ENCODE peak calls at places on chromosome 5, in seven cellular contexts. H is A549, U is HCT116, W is HepG2, V is GM23338, F is GM12878, Q is K562. C is an unnamed sample.

GRCh38 chr5:59099270-59099994 is 516.6 kb downstream of the RAB3C start:
- DNase-seq in H (peak; percentile 73), U (no peak), W (peak; percentile 5), V (no peak), F (no peak), Q (no peak), C (no peak)

GRCh38 chr5:96993760-96994159 is 57.9 kb downstream of the LNPEP start:
- DNase-seq in H (no peak), U (no peak), W (no peak), V (no peak), F (no peak), Q (no peak), C (no peak)

GRCh38 chr5:141604318-141604717 is 14.5 kb downstream of the DIAPH1 start:
- DNase-seq in H (peak; percentile 80), U (peak; percentile 70), W (peak; percentile 68), V (peak; percentile 67), F (no peak), Q (peak; percentile 38), C (no peak)

GRCh38 chr5:173895766-173896165 is 7.6 kb downstream of the CPEB4 start:
- DNase-seq in H (no peak), U (no peak), W (no peak), V (no peak), F (no peak), Q (no peak), C (no peak)

GRCh38 chr5:122111513-122111912 is 17.8 kb upstream of the ZNF474 start:
- DNase-seq in H (no peak), U (no peak), W (no peak), V (no peak), F (no peak), Q (no peak), C (no peak)

GRCh38 chr5:6825678-6826244 is 112.5 kb downstream of the TENT4A start:
- DNase-seq in H (no peak), U (no peak), W (no peak), V (no peak), F (no peak), Q (no peak), C (no peak)

GRCh38 chr5:58235279-58235678 is 224.6 kb downstream of the PLK2 start:
- DNase-seq in H (peak; percentile 27), U (no peak), W (no peak), V (no peak), F (no peak), Q (no peak), C (no peak)

GRCh38 chr5:113265190-113265589 is 169.6 kb downstream of the TSSK1B start:
- DNase-seq in H (no peak), U (no peak), W (no peak), V (no peak), F (no peak), Q (no peak), C (no peak)

GRCh38 chr5:65482727-65483473 is 1.2 kb upstream of the ADAMTS6 start:
- DNase-seq in H (no peak), U (no peak), W (peak; percentile 21), V (peak; percentile 85), F (peak; percentile 17), Q (peak; percentile 11), C (peak; percentile 40)

GRCh38 chr5:109318455-109319108 is 91.2 kb downstream of the PJA2 start:
- DNase-seq in H (no peak), U (no peak), W (peak; percentile 9), V (no peak), F (no peak), Q (no peak), C (no peak)

GRCh38 chr5:151138114-151138513 is 19.5 kb downstream of the ANXA6 start:
- DNase-seq in H (no peak), U (no peak), W (no peak), V (no peak), F (no peak), Q (no peak), C (no peak)
- H3K4me1 ChIP-seq in H (no peaks in the 10 kb centered on the region), U (no peaks in the 10 kb centered on the region), W (no peaks in the 10 kb centered on the region), V (peaks cover 13% of the 10 kb centered on the region), F (peaks cover 52% of the 10 kb centered on the region), Q (no peaks in the 10 kb centered on the region), C (no peaks in the 10 kb centered on the region)

DNA sequence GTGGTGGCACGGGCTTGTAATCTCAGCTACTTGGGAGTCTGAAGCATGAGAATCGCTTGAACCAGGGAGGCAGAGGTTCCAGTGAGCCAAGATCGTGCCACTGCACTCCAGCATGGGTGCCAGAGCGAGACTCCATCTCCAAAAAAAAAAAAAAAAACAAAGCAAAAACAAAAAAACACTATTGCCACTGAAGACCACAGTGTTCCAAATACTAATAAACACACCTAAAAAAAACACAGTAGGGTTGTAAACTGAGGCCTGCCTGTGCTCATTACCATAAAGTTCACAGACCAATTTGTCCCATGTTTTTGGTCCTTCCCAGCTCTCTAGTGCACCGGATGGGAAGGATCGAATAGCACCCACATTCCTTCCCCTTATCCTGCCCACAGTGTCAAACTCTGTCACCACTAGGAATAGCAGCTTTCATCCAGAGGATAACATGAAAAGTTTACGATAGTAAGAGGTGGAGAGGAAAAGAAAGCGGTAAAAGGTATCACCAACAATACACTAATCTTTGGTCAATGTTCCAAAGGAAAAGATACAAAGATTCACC is 49.2 kb downstream of the MYO10 start:
- DNase-seq in H (no peak), U (no peak), W (no peak), V (no peak), F (no peak), Q (no peak), C (no peak)
- H3K4me2 ChIP-seq in H (peak overlapping the region; percentile 31), U (no peak overlapping the region), W (no peak overlapping the region), V (no peak overlapping the region), F (no peak overlapping the region), Q (no peak overlapping the region), C (no peak overlapping the region)

DNA sequence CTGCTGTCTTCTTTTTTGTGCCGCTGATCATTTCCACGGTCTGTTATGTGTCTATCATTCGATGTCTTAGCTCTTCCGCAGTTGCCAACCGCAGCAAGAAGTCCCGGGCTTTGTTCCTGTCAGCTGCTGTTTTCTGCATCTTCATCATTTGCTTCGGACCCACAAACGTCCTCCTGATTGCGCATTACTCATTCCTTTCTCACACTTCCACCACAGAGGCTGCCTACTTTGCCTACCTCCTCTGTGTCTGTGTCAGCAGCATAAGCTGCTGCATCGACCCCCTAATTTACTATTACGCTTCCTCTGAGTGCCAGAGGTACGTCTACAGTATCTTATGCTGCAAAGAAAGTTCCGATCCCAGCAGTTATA is 17.1 kb downstream of the F2R start:
- DNase-seq in H (no peak), U (no peak), W (no peak), V (no peak), F (peak; percentile 96), Q (no peak), C (no peak)
- TF ChIP-seq REST in H (no peak), U (no peak), W (no peak), V (no peak), F (no peak), Q (no peak), C (no peak)

DNA sequence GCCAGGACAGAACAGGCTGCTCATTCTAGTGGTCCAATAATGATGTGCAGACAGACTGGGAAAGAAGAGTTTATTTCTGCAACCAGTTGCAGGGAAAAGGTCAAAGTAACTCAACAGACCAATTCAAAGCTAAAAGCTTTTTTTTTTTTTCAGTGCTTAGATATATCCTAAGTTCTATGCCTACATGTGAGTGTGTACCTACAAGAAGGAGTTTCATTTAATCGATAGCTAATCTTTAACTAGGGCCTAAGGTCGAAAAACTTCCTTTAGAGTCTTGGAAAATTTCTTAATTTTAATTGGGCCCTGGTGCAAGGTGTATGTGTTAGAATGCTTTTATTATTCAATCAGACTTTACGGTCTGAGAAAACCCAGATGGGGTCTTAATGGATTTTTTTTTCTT is 365.2 kb downstream of the MTRR start:
- DNase-seq in H (no peak), U (no peak), W (no peak), V (no peak), F (no peak), Q (no peak), C (no peak)
- H3K4me1 ChIP-seq in H (no peaks in the 10 kb centered on the region), U (no peaks in the 10 kb centered on the region), W (no peaks in the 10 kb centered on the region), V (no peaks in the 10 kb centered on the region), F (no peaks in the 10 kb centered on the region), Q (no peaks in the 10 kb centered on the region), C (no peaks in the 10 kb centered on the region)

GRCh38 chr5:55511010-55511409 is 23.8 kb downstream of the PLPP1 start:
- DNase-seq in H (no peak), U (no peak), W (no peak), V (no peak), F (no peak), Q (no peak), C (no peak)

GRCh38 chr5:55510523-55510880 is 24.3 kb downstream of the PLPP1 start:
- DNase-seq in H (no peak), U (no peak), W (no peak), V (no peak), F (no peak), Q (no peak), C (no peak)

GRCh38 chr5:55509097-55509496 is 25.7 kb downstream of the PLPP1 start:
- DNase-seq in H (no peak), U (no peak), W (no peak), V (no peak), F (no peak), Q (no peak), C (no peak)

GRCh38 chr5:55507574-55507973 is 27.2 kb downstream of the PLPP1 start:
- DNase-seq in H (no peak), U (no peak), W (no peak), V (no peak), F (no peak), Q (no peak), C (no peak)

DNA sequence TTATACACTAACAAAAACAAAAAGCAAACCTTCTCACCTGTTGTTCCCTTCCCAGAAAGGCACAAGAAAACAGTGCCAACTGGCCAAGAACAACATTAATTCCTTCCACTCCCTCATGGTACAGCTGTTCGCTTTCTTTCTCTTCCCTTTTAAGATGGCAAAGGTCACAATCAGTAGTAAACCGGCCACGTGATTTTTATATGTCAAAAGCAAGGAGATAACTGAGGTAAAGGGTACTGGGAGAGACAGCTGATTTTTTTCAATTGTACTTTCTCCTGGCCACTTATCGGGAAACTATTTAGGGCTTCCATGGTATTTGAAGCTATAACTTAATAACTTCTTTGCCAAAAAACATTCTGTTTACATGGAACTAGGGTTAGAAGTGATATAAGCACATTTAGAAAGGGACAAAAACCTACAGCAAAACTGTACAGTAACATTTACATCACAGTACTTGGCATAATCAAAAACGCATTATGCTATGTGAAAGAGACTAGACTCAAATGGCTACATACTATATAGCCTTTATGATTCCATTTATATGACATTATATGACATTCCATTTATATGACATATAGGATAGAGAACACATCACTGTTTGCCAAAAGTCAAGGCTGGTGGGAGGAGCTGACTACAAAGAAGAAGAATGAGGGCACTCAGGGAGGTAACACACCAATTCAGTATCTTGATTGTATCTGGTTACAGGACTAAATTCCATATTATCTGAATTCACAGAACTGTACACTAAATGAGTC is 24.8 kb downstream of the PLPP1 start:
- DNase-seq in H (no peak), U (no peak), W (peak; percentile 11), V (no peak), F (no peak), Q (no peak), C (no peak)
- H3K4me2 ChIP-seq in H (no peak overlapping the region), U (no peak overlapping the region), W (no peak overlapping the region), V (no peak overlapping the region), F (no peak overlapping the region), Q (no peak overlapping the region), C (no peak overlapping the region)

GRCh38 chr5:21665525-21665924 is 1187.6 kb downstream of the CDH12 start:
- DNase-seq in H (no peak), U (no peak), W (no peak), V (no peak), F (no peak), Q (no peak), C (no peak)

GRCh38 chr5:21663082-21663481 is 1190.1 kb downstream of the CDH12 start:
- DNase-seq in H (no peak), U (no peak), W (peak; percentile 5), V (peak; percentile 34), F (no peak), Q (no peak), C (no peak)

GRCh38 chr5:21661129-21661528 is 1192.0 kb downstream of the CDH12 start:
- DNase-seq in H (no peak), U (no peak), W (no peak), V (no peak), F (no peak), Q (no peak), C (no peak)
- TF ChIP-seq REST in H (no peak), U (no peak), W (no peak), V (no peak), F (no peak), Q (no peak), C (no peak)